ENCODE peak calls at places on chromosomes 7 and 10, in six cellular contexts. G, L, I, H, E and B are unnamed samples.
A peak's percentile ranks its signal among the peaks of the same experiment; 100 is the strongest.

GRCh38 chr7:73626814-73627213 is 2.5 kb upstream of the MLXIPL start:
- DNase-seq in G (no peak), L (no peak), I (no peak), H (no peak), E (no peak), B (no peak)

GRCh38 chr7:155669717-155670505 is 25.4 kb downstream of the RBM33 start:
- DNase-seq in G (no peak), L (no peak), I (no peak), H (no peak), E (no peak), B (peak; percentile 41)

GRCh38 chr7:102320601-102321350 is 34.1 kb downstream of the SH2B2 start:
- DNase-seq in G (no peak), L (no peak), I (no peak), H (no peak), E (no peak), B (no peak)

GRCh38 chr10:74586088-74586585 is 240.3 kb upstream of the KAT6B start:
- DNase-seq in G (peak; percentile 24), L (peak; percentile 50), I (no peak), H (no peak), E (peak; percentile 57), B (peak; percentile 14)

GRCh38 chr10:98957801-98958200 is 277.9 kb downstream of the HPSE2 start:
- DNase-seq in G (no peak), L (no peak), I (no peak), H (no peak), E (no peak), B (no peak)

GRCh38 chr10:132787253-132788179 is 1.6 kb upstream of the NKX6-2 start:
- DNase-seq in G (no peak), L (no peak), I (peak; percentile 48), H (no peak), E (no peak), B (no peak)

GRCh38 chr10:96850825-96851224 is 18.7 kb downstream of the LCOR start:
- DNase-seq in G (no peak), L (no peak), I (no peak), H (peak; percentile 93), E (no peak), B (peak; percentile 21)

GRCh38 chr10:3395487-3395886 is 222.9 kb upstream of the PITRM1 start:
- DNase-seq in G (no peak), L (no peak), I (no peak), H (no peak), E (no peak), B (no peak)

GRCh38 chr7:157228864-157229422 is 90.2 kb downstream of the UBE3C start:
- DNase-seq in G (peak; percentile 15), L (peak; percentile 19), I (peak; percentile 40), H (no peak), E (no peak), B (peak; percentile 21)

GRCh38 chr7:143887078-143887477 is 14.9 kb downstream of the TCAF1 start:
- DNase-seq in G (no peak), L (no peak), I (no peak), H (no peak), E (no peak), B (no peak)

GRCh38 chr7:12139421-12139820 is 71.7 kb upstream of the TMEM106B start:
- DNase-seq in G (no peak), L (no peak), I (no peak), H (no peak), E (no peak), B (no peak)

GRCh38 chr10:45518741-45519140 is 144.7 kb downstream of the ALOX5 start:
- DNase-seq in G (no peak), L (no peak), I (no peak), H (no peak), E (no peak), B (no peak)

GRCh38 chr7:51666751-51667150 is 350.1 kb upstream of the COBL start:
- DNase-seq in G (no peak), L (no peak), I (no peak), H (no peak), E (no peak), B (peak; percentile 33)

GRCh38 chr10:59713196-59713821 is 3.7 kb upstream of the SLC16A9 start:
- DNase-seq in G (no peak), L (no peak), I (no peak), H (no peak), E (no peak), B (no peak)

GRCh38 chr7:46170792-46171191 is 249.7 kb upstream of the IGFBP3 start:
- DNase-seq in G (no peak), L (no peak), I (no peak), H (no peak), E (no peak), B (no peak)

GRCh38 chr7:10888861-10889260 is 84.8 kb upstream of the PHF14 start:
- DNase-seq in G (no peak), L (peak; percentile 10), I (no peak), H (no peak), E (no peak), B (peak; percentile 2)

GRCh38 chr10:97320480-97321031 is 1.5 kb downstream of the FRAT1 start:
- DNase-seq in G (no peak), L (peak; percentile 9), I (no peak), H (no peak), E (no peak), B (peak; percentile 11)

GRCh38 chr7:104627516-104627915 is 299.1 kb downstream of the LHFPL3 start:
- DNase-seq in G (no peak), L (no peak), I (peak; percentile 61), H (no peak), E (no peak), B (peak; percentile 20)

GRCh38 chr10:104862-105565 is 30.2 kb upstream of the ZMYND11 start:
- DNase-seq in G (no peak), L (no peak), I (no peak), H (no peak), E (no peak), B (no peak)

GRCh38 chr7:99573257-99573656 is 14.8 kb downstream of the ZNF655 start:
- DNase-seq in G (no peak), L (no peak), I (no peak), H (no peak), E (no peak), B (no peak)

GRCh38 chr7:95688931-95689453 is 83.4 kb upstream of the DYNC1I1 start:
- DNase-seq in G (no peak), L (no peak), I (no peak), H (no peak), E (no peak), B (no peak)

GRCh38 chr10:55786461-55786860 is 574.6 kb downstream of the ZWINT start:
- DNase-seq in G (no peak), L (no peak), I (no peak), H (no peak), E (no peak), B (no peak)

GRCh38 chr7:147775564-147775963 is 815.0 kb upstream of the C7orf33 start:
- DNase-seq in G (no peak), L (no peak), I (no peak), H (no peak), E (no peak), B (peak; percentile 15)

GRCh38 chr7:31975546-31975945 is 94.7 kb downstream of the PDE1C start:
- DNase-seq in G (no peak), L (no peak), I (no peak), H (no peak), E (no peak), B (no peak)

GRCh38 chr7:33262476-33262875 is 133.1 kb downstream of the BBS9 start:
- DNase-seq in G (no peak), L (no peak), I (no peak), H (no peak), E (no peak), B (no peak)

GRCh38 chr7:102927303-102927933 is 14.6 kb downstream of the LRRC17 start:
- DNase-seq in G (no peak), L (no peak), I (no peak), H (no peak), E (no peak), B (no peak)

GRCh38 chr7:141490474-141490873 is 60.7 kb upstream of the AGK start:
- DNase-seq in G (no peak), L (no peak), I (no peak), H (no peak), E (no peak), B (no peak)

GRCh38 chr7:84855758-84856157 is 331.1 kb downstream of the SEMA3D start:
- DNase-seq in G (no peak), L (no peak), I (no peak), H (no peak), E (no peak), B (no peak)

GRCh38 chr10:10891437-10891836 is 126.2 kb upstream of the CELF2 start:
- DNase-seq in G (no peak), L (no peak), I (no peak), H (peak; percentile 52), E (no peak), B (no peak)

GRCh38 chr10:120087109-120087508 is 194.6 kb downstream of the SEC23IP start:
- DNase-seq in G (no peak), L (no peak), I (no peak), H (no peak), E (no peak), B (no peak)

GRCh38 chr7:26854932-26855331 is 9.5 kb downstream of the SKAP2 start:
- DNase-seq in G (no peak), L (no peak), I (no peak), H (no peak), E (no peak), B (no peak)

GRCh38 chr10:23088609-23089008 is 6.8 kb upstream of the MSRB2 start:
- DNase-seq in G (no peak), L (no peak), I (no peak), H (no peak), E (no peak), B (no peak)

GRCh38 chr7:21946228-21946709 is 570 bp upstream of the CDCA7L start:
- DNase-seq in G (no peak), L (no peak), I (no peak), H (no peak), E (no peak), B (no peak)

GRCh38 chr10:52486840-52487611 is 172.9 kb downstream of the DKK1 start:
- DNase-seq in G (no peak), L (no peak), I (no peak), H (peak; percentile 87), E (no peak), B (peak; percentile 8)

GRCh38 chr7:45306752-45307305 is 149.2 kb downstream of the RAMP3 start:
- DNase-seq in G (no peak), L (no peak), I (no peak), H (no peak), E (no peak), B (no peak)